ENCODE peak calls at places on chromosomes 12 and 14, in six cellular contexts. B is K562, J is A549, R is IMR-90, P is HEK293T, S is GM12878. A is an unnamed sample.

GRCh38 chr12:14239350-14239934 is 126.0 kb upstream of the ATF7IP start:
- DNase-seq in P (no peak), B (no peak), J (peak; percentile 47), R (no peak), S (peak; percentile 86), A (peak; percentile 85)

GRCh38 chr12:32025906-32026305 is 66.7 kb downstream of the RESF1 start:
- DNase-seq in J (no peak), S (peak; percentile 24), B (no peak), P (no peak), R (no peak), A (no peak)

GRCh38 chr12:124625867-124626675 is 58.7 kb upstream of the NCOR2 start:
- DNase-seq in B (peak; percentile 71), R (peak; percentile 53), P (no peak), J (peak; percentile 87), S (no peak), A (peak; percentile 16)

GRCh38 chr12:128269108-128269713 is 2.2 kb downstream of the TMEM132C start:
- DNase-seq in B (no peak), S (no peak), R (no peak), J (no peak), P (no peak), A (no peak)

GRCh38 chr12:121788176-121788818 is 5.2 kb downstream of the RHOF start:
- DNase-seq in B (no peak), S (no peak), J (no peak), R (no peak), P (no peak), A (no peak)

GRCh38 chr12:22088886-22089285 is 42.9 kb downstream of the CMAS start:
- DNase-seq in P (no peak), R (no peak), J (no peak), S (no peak), B (no peak), A (no peak)

GRCh38 chr12:25089738-25090137 is 105.2 kb downstream of the DNAI7 start:
- DNase-seq in P (no peak), S (no peak), B (no peak), J (no peak), R (no peak), A (no peak)

GRCh38 chr14:68563256-68564131 is 229.4 kb downstream of the ZFP36L1 start:
- DNase-seq in P (no peak), S (no peak), J (no peak), R (peak; percentile 35), B (no peak), A (peak; percentile 61)

GRCh38 chr12:89162704-89163261 is 189.5 kb downstream of the DUSP6 start:
- DNase-seq in B (no peak), S (peak; percentile 23), R (peak; percentile 99), P (no peak), J (peak; percentile 91), A (no peak)

GRCh38 chr12:2124466-2125023 is 71.8 kb downstream of the CACNA1C start:
- DNase-seq in B (no peak), R (no peak), J (no peak), S (no peak), P (no peak), A (no peak)

GRCh38 chr12:51678086-51678724 is 87.2 kb downstream of the SCN8A start:
- DNase-seq in P (peak; percentile 73), R (peak; percentile 67), S (no peak), J (peak; percentile 74), B (peak; percentile 53), A (peak; percentile 50)

GRCh38 chr12:59677857-59678256 is 82.0 kb downstream of the SLC16A7 start:
- DNase-seq in J (no peak), S (no peak), B (no peak), P (no peak), R (no peak), A (no peak)

GRCh38 chr14:67532998-67533753 is at the start of gene PLEKHH1:
- DNase-seq in R (peak; percentile 57), J (peak; percentile 77), S (no peak), B (peak; percentile 66), P (peak; percentile 81), A (peak; percentile 49)

GRCh38 chr12:21940972-21941521 is at the start of gene ABCC9:
- DNase-seq in R (peak; percentile 33), S (no peak), P (peak; percentile 55), B (peak; percentile 4), J (no peak), A (no peak)

GRCh38 chr14:72666610-72667009 is 227.3 kb downstream of the DPF3 start:
- DNase-seq in S (no peak), R (peak; percentile 89), B (no peak), P (no peak), J (peak; percentile 36), A (no peak)

GRCh38 chr12:123265851-123266678 is 5.6 kb downstream of the CDK2AP1 start:
- DNase-seq in S (no peak), B (no peak), P (no peak), R (no peak), J (no peak), A (no peak)

GRCh38 chr14:102594514-102595175 is 2.2 kb downstream of the RCOR1 start:
- DNase-seq in S (peak; percentile 66), R (peak; percentile 69), B (peak; percentile 36), P (peak; percentile 68), J (peak; percentile 79), A (peak; percentile 70)

GRCh38 chr12:90299121-90299520 is 590.5 kb upstream of the ATP2B1 start:
- DNase-seq in B (no peak), R (no peak), S (peak; percentile 44), P (no peak), J (no peak), A (no peak)

GRCh38 chr12:89856431-89856830 is 147.8 kb upstream of the ATP2B1 start:
- DNase-seq in J (no peak), R (peak; percentile 72), P (no peak), B (no peak), S (peak; percentile 85), A (no peak)

GRCh38 chr12:30816742-30817465 is 62.2 kb upstream of the CAPRIN2 start:
- DNase-seq in J (no peak), P (no peak), R (no peak), S (no peak), B (no peak), A (no peak)

GRCh38 chr12:75020068-75020557 is 189.5 kb downstream of the KCNC2 start:
- DNase-seq in J (peak; percentile 22), R (no peak), P (no peak), S (no peak), B (no peak), A (no peak)

GRCh38 chr12:5273709-5274108 is 158.2 kb upstream of the NTF3 start:
- DNase-seq in R (no peak), J (no peak), S (no peak), B (no peak), P (no peak), A (no peak)

GRCh38 chr14:79483989-79484388 is 727.3 kb downstream of the DIO2 start:
- DNase-seq in J (no peak), P (no peak), S (no peak), B (no peak), R (no peak), A (no peak)

GRCh38 chr14:36163451-36163850 is 13.1 kb downstream of the PTCSC3 start:
- DNase-seq in S (no peak), J (no peak), P (no peak), R (no peak), B (no peak), A (no peak)

GRCh38 chr14:94751956-94752355 is 18.0 kb downstream of the GSC start:
- DNase-seq in J (no peak), S (no peak), P (no peak), R (no peak), B (no peak), A (no peak)

GRCh38 chr12:97758586-97758985 is 296.0 kb downstream of the RMST start:
- DNase-seq in J (no peak), S (no peak), B (no peak), P (no peak), R (no peak), A (no peak)

GRCh38 chr12:72742560-72742959 is 470.4 kb downstream of the TRHDE start:
- DNase-seq in B (no peak), J (no peak), S (no peak), P (no peak), R (no peak), A (no peak)

GRCh38 chr14:73713206-73713803 is 879 bp downstream of the PNMA1 start:
- DNase-seq in J (no peak), P (no peak), S (no peak), B (no peak), R (no peak), A (no peak)

GRCh38 chr14:60981626-60982455 is 796 bp downstream of the SLC38A6 start:
- DNase-seq in P (peak; percentile 10), B (peak; percentile 23), R (peak; percentile 94), J (peak; percentile 62), S (peak; percentile 5), A (peak; percentile 45)

DNA sequence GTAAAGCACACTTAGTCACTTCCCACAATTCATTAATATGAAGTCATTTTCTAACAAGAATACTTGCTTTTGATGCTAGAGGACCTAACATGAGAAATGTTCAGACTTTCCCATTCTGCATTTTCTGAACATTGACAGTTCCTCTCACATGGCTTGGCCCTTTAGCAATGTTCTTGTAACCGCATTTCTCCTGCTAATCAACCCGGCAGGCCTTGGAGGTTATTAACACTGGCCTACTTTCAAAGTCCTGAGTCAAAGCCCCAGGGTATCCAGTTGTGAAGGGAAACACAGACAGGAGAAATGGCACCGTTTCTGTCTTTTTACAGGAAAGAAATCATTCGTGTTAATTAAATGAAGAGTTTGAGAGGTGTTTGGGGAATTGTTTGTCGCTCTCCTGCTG is 446.4 kb upstream of the MIS18BP1 start:
- DNase-seq in P (no peak), S (no peak), R (no peak), J (no peak), B (no peak), A (no peak)
- TF ChIP-seq BHLHE40 in P (no peak), S (no peak), R (no peak), J (no peak), B (no peak), A (no peak)

DNA sequence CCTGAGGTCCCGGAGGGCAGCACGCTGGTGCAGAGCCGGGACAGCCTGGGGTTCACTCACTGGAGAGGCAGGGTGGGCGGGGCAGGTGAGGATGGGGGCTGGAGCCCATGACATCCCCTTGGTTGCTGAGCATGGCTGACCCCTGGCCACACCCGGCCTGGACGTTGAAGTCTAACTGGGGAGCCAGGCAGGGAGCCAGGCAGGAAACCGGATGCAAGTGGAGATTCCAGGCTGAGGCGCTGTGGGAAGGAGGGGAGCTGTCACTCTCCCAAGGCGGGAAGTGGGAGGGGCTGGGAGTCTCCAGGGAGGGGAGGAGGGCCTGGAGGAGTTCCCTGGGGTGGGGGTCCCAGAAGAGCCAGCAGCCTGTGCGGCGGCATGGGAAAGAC is 7.7 kb upstream of the INF2 start:
- DNase-seq in P (no peak), R (peak; percentile 81), S (no peak), J (peak; percentile 94), B (no peak), A (peak; percentile 46)
- TF ChIP-seq BHLHE40 in P (no peak), R (no peak), S (no peak), J (no peak), B (no peak), A (no peak)

GRCh38 chr12:67241482-67241881 is 27.7 kb upstream of the CAND1 start:
- DNase-seq in J (no peak), B (no peak), P (no peak), R (peak; percentile 38), S (no peak), A (no peak)
- TF ChIP-seq BHLHE40 in J (no peak), B (no peak), P (no peak), R (no peak), S (no peak), A (no peak)

DNA sequence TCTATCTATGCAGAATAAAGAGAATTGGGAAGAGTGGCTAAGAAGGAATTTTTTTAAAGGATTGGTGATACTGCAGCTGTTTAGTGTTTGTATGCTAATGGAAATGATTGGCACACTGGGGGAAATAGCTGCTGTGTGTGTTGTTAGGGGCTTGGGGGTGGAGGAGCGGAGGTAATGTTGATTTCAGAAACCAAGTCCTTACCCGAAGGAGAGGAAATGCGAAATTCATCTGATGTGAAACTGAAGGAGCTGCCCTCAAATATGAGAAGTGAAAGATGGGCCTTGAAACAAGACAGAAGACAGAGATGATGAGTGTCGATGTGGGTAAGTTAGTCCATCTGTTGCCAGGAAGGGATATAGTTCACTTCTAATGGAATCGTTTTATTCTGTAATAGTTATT is 21.2 kb upstream of the RNASE12 start:
- DNase-seq in B (no peak), S (no peak), P (no peak), J (no peak), R (no peak), A (no peak)
- TF ChIP-seq BHLHE40 in B (no peak), S (no peak), P (no peak), J (no peak), R (no peak), A (no peak)

A was measured in HepG2.